ENCODE peak calls at places on chromosomes 2 and 18, in seven cellular contexts. One of them, this sample, is unnamed.
A peak's percentile ranks its signal among the peaks of the same experiment; 100 is the strongest.

GRCh38 chr2:171966688-171967087 is 33.1 kb upstream of the METAP1D start:
- DNase-seq in HepG2: no peak
- DNase-seq in K562: no peak
- DNase-seq in SK-N-SH: no peak
- DNase-seq in GM12891: no peak
- DNase-seq in GM12878: no peak
- DNase-seq in H1: no peak
- DNase-seq in this sample: no peak

GRCh38 chr2:28419003-28419704 is 26.5 kb downstream of the FOSL2 start:
- DNase-seq in HepG2: peak; percentile 37
- DNase-seq in K562: no peak
- DNase-seq in SK-N-SH: no peak
- DNase-seq in GM12891: no peak
- DNase-seq in GM12878: no peak
- DNase-seq in H1: no peak
- DNase-seq in this sample: no peak

GRCh38 chr18:44799422-44800421 is 119.0 kb downstream of the SETBP1 start:
- DNase-seq in HepG2: no peak
- DNase-seq in K562: no peak
- DNase-seq in SK-N-SH: no peak
- DNase-seq in GM12891: no peak
- DNase-seq in GM12878: peak; percentile 48
- DNase-seq in H1: no peak
- DNase-seq in this sample: no peak

GRCh38 chr2:187991389-187991788 is 300.3 kb upstream of the GULP1 start:
- DNase-seq in HepG2: no peak
- DNase-seq in K562: no peak
- DNase-seq in SK-N-SH: peak; percentile 14
- DNase-seq in GM12891: no peak
- DNase-seq in GM12878: no peak
- DNase-seq in H1: no peak
- DNase-seq in this sample: no peak

GRCh38 chr2:198775737-198776136 is 682.0 kb downstream of the SATB2 start:
- DNase-seq in HepG2: no peak
- DNase-seq in K562: no peak
- DNase-seq in SK-N-SH: no peak
- DNase-seq in GM12891: no peak
- DNase-seq in GM12878: no peak
- DNase-seq in H1: no peak
- DNase-seq in this sample: no peak

GRCh38 chr2:130755234-130756040 is at the start of gene AMER3:
- DNase-seq in HepG2: no peak
- DNase-seq in K562: no peak
- DNase-seq in SK-N-SH: peak; percentile 87
- DNase-seq in GM12891: no peak
- DNase-seq in GM12878: no peak
- DNase-seq in H1: peak; percentile 29
- DNase-seq in this sample: no peak

GRCh38 chr2:43225093-43225787 is 1.2 kb downstream of the ZFP36L2 start:
- DNase-seq in HepG2: no peak
- DNase-seq in K562: peak; percentile 34
- DNase-seq in SK-N-SH: peak; percentile 51
- DNase-seq in GM12891: no peak
- DNase-seq in GM12878: no peak
- DNase-seq in H1: no peak
- DNase-seq in this sample: no peak

GRCh38 chr2:1780693-1781092 is 36.4 kb upstream of the PXDN start:
- DNase-seq in HepG2: no peak
- DNase-seq in K562: no peak
- DNase-seq in SK-N-SH: no peak
- DNase-seq in GM12891: no peak
- DNase-seq in GM12878: no peak
- DNase-seq in H1: no peak
- DNase-seq in this sample: no peak

GRCh38 chr2:232447638-232448472 is 8.1 kb upstream of the ALPI start:
- DNase-seq in HepG2: no peak
- DNase-seq in K562: no peak
- DNase-seq in SK-N-SH: peak; percentile 22
- DNase-seq in GM12891: no peak
- DNase-seq in GM12878: no peak
- DNase-seq in H1: no peak
- DNase-seq in this sample: no peak

GRCh38 chr2:67289921-67290371 is 107.2 kb upstream of the ETAA1 start:
- DNase-seq in HepG2: no peak
- DNase-seq in K562: no peak
- DNase-seq in SK-N-SH: no peak
- DNase-seq in GM12891: no peak
- DNase-seq in GM12878: no peak
- DNase-seq in H1: no peak
- DNase-seq in this sample: no peak

GRCh38 chr2:3617198-3617890 is 22.4 kb downstream of the COLEC11 start:
- DNase-seq in HepG2: no peak
- DNase-seq in K562: no peak
- DNase-seq in SK-N-SH: no peak
- DNase-seq in GM12891: no peak
- DNase-seq in GM12878: no peak
- DNase-seq in H1: no peak
- DNase-seq in this sample: no peak
- TF ChIP-seq TAF1 in HepG2: no peak
- TF ChIP-seq TAF1 in K562: no peak
- TF ChIP-seq TAF1 in SK-N-SH: no peak
- TF ChIP-seq TAF1 in GM12891: no peak
- TF ChIP-seq TAF1 in GM12878: no peak
- TF ChIP-seq TAF1 in H1: no peak
- TF ChIP-seq TAF1 in this sample: no peak

GRCh38 chr2:567865-568638 is 109.2 kb downstream of the TMEM18 start:
- DNase-seq in HepG2: no peak
- DNase-seq in K562: no peak
- DNase-seq in SK-N-SH: no peak
- DNase-seq in GM12891: no peak
- DNase-seq in GM12878: no peak
- DNase-seq in H1: no peak
- DNase-seq in this sample: no peak
- TF ChIP-seq POLR2AphosphoS5 in HepG2: no peak
- TF ChIP-seq POLR2AphosphoS5 in K562: no peak
- TF ChIP-seq POLR2AphosphoS5 in SK-N-SH: no peak
- TF ChIP-seq POLR2AphosphoS5 in GM12891: no peak
- TF ChIP-seq POLR2AphosphoS5 in GM12878: no peak
- TF ChIP-seq POLR2AphosphoS5 in H1: no peak
- TF ChIP-seq POLR2AphosphoS5 in this sample: no peak

GRCh38 chr2:136112317-136112891 is 5.5 kb downstream of the CXCR4 start:
- DNase-seq in HepG2: no peak
- DNase-seq in K562: no peak
- DNase-seq in SK-N-SH: peak; percentile 25
- DNase-seq in GM12891: no peak
- DNase-seq in GM12878: no peak
- DNase-seq in H1: no peak
- DNase-seq in this sample: no peak

GRCh38 chr2:136114392-136114791 is 3.6 kb downstream of the CXCR4 start:
- DNase-seq in HepG2: no peak
- DNase-seq in K562: no peak
- DNase-seq in SK-N-SH: no peak
- DNase-seq in GM12891: no peak
- DNase-seq in GM12878: no peak
- DNase-seq in H1: no peak
- DNase-seq in this sample: no peak

GRCh38 chr2:136115183-136115751 is 2.7 kb downstream of the CXCR4 start:
- DNase-seq in HepG2: no peak
- DNase-seq in K562: no peak
- DNase-seq in SK-N-SH: no peak
- DNase-seq in GM12891: no peak
- DNase-seq in GM12878: no peak
- DNase-seq in H1: no peak
- DNase-seq in this sample: no peak

GRCh38 chr2:136113767-136114070 is 4.2 kb downstream of the CXCR4 start:
- DNase-seq in HepG2: no peak
- DNase-seq in K562: no peak
- DNase-seq in SK-N-SH: peak; percentile 28
- DNase-seq in GM12891: no peak
- DNase-seq in GM12878: no peak
- DNase-seq in H1: no peak
- DNase-seq in this sample: no peak

GRCh38 chr2:136112949-136113766 is 4.8 kb downstream of the CXCR4 start:
- DNase-seq in HepG2: no peak
- DNase-seq in K562: no peak
- DNase-seq in SK-N-SH: peak; percentile 61
- DNase-seq in GM12891: no peak
- DNase-seq in GM12878: no peak
- DNase-seq in H1: no peak
- DNase-seq in this sample: no peak
- TF ChIP-seq TAF1 in HepG2: no peak
- TF ChIP-seq TAF1 in K562: no peak
- TF ChIP-seq TAF1 in SK-N-SH: no peak
- TF ChIP-seq TAF1 in GM12891: no peak
- TF ChIP-seq TAF1 in GM12878: no peak
- TF ChIP-seq TAF1 in H1: no peak
- TF ChIP-seq TAF1 in this sample: no peak

GRCh38 chr2:150466770-150467640 is 20.5 kb downstream of the RND3 start:
- DNase-seq in HepG2: no peak
- DNase-seq in K562: no peak
- DNase-seq in SK-N-SH: no peak
- DNase-seq in GM12891: no peak
- DNase-seq in GM12878: no peak
- DNase-seq in H1: no peak
- DNase-seq in this sample: no peak

GRCh38 chr2:150470435-150470834 is 17.0 kb downstream of the RND3 start:
- DNase-seq in HepG2: no peak
- DNase-seq in K562: no peak
- DNase-seq in SK-N-SH: no peak
- DNase-seq in GM12891: no peak
- DNase-seq in GM12878: no peak
- DNase-seq in H1: no peak
- DNase-seq in this sample: no peak

GRCh38 chr2:150467641-150467963 is 19.9 kb downstream of the RND3 start:
- DNase-seq in HepG2: no peak
- DNase-seq in K562: no peak
- DNase-seq in SK-N-SH: no peak
- DNase-seq in GM12891: no peak
- DNase-seq in GM12878: no peak
- DNase-seq in H1: no peak
- DNase-seq in this sample: no peak

GRCh38 chr2:150469706-150470105 is 17.8 kb downstream of the RND3 start:
- DNase-seq in HepG2: no peak
- DNase-seq in K562: no peak
- DNase-seq in SK-N-SH: no peak
- DNase-seq in GM12891: no peak
- DNase-seq in GM12878: no peak
- DNase-seq in H1: no peak
- DNase-seq in this sample: no peak

DNA sequence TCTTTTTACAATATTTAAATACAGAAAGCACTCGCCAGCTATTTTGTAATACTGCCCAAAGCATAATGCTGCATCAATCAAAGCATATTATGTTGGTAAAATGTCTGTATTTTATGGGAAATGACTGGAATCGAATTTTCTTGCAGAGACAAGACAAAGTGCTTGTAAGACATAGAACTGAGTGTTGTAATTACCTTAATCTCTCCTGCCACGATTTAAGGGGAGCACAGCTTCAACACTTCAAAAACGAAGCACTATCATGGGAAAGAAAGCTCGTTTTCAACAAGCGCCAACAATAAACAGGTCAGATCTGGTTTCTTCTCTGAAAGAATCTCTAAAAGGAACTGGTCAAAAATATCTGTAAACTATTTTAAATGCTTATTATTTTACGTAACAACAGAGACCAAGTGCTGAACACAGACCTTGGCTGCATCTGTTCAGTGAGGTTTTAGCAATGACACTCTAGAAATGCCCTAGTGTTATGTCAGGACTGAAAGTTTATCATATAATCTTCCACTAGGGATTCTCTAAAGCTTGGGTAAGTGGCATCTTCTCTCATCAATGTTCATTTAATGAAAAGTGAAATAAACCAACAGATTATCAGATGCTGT is 19.0 kb downstream of the RND3 start:
- DNase-seq in HepG2: no peak
- DNase-seq in K562: no peak
- DNase-seq in SK-N-SH: no peak
- DNase-seq in GM12891: no peak
- DNase-seq in GM12878: no peak
- DNase-seq in H1: no peak
- DNase-seq in this sample: no peak
- TF ChIP-seq POLR2AphosphoS5 in HepG2: no peak
- TF ChIP-seq POLR2AphosphoS5 in K562: no peak
- TF ChIP-seq POLR2AphosphoS5 in SK-N-SH: no peak
- TF ChIP-seq POLR2AphosphoS5 in GM12891: no peak
- TF ChIP-seq POLR2AphosphoS5 in GM12878: no peak
- TF ChIP-seq POLR2AphosphoS5 in H1: no peak
- TF ChIP-seq POLR2AphosphoS5 in this sample: no peak

DNA sequence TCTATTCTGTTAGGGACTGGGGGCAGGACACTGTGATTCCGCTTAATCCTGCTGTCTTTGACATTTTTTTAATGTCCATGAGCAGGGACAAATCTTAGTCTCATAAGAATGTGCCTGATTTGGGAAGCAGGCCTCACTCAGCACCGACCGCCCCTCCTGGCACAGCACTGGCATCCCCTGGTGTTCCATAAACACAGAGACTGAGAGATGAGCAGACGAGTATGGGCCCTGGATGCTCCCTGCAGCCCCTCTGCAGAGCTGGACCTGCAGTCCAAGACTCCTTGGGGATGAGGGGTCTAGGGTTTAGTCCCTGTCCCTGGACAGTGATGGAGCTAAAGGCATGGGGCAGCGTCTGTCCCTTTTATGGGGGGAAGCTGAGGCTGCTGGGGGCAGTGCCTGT is 81.6 kb downstream of the NDUFA10 start:
- DNase-seq in HepG2: no peak
- DNase-seq in K562: no peak
- DNase-seq in SK-N-SH: no peak
- DNase-seq in GM12891: no peak
- DNase-seq in GM12878: no peak
- DNase-seq in H1: no peak
- DNase-seq in this sample: no peak
- TF ChIP-seq TAF1 in HepG2: no peak
- TF ChIP-seq TAF1 in K562: no peak
- TF ChIP-seq TAF1 in SK-N-SH: no peak
- TF ChIP-seq TAF1 in GM12891: no peak
- TF ChIP-seq TAF1 in GM12878: no peak
- TF ChIP-seq TAF1 in H1: no peak
- TF ChIP-seq TAF1 in this sample: no peak

GRCh38 chr2:127226520-127227263 is 6.6 kb upstream of the CYP27C1 start:
- DNase-seq in HepG2: peak; percentile 33
- DNase-seq in K562: no peak
- DNase-seq in SK-N-SH: no peak
- DNase-seq in GM12891: no peak
- DNase-seq in GM12878: peak; percentile 36
- DNase-seq in H1: no peak
- DNase-seq in this sample: no peak
- TF ChIP-seq POLR2AphosphoS5 in HepG2: no peak
- TF ChIP-seq POLR2AphosphoS5 in K562: no peak
- TF ChIP-seq POLR2AphosphoS5 in SK-N-SH: no peak
- TF ChIP-seq POLR2AphosphoS5 in GM12891: no peak
- TF ChIP-seq POLR2AphosphoS5 in GM12878: no peak
- TF ChIP-seq POLR2AphosphoS5 in H1: no peak
- TF ChIP-seq POLR2AphosphoS5 in this sample: no peak